ENCODE peak calls at places on chromosome 11, in five cellular contexts. V is T-helper 2 cell, C is neural crest cell, Y is NCI-H1694 treated with DMSO at 0.1 percent for 48 hours, U is T follicular helper cell. X is an unnamed sample.
A peak's percentile ranks its signal among the peaks of the same experiment; 100 is the strongest.

GRCh38 chr11:133968300-133968699 is 11.5 kb upstream of the IGSF9B start:
- DNase-seq in V (no peak), C (peak; percentile 40), Y (no peak), U (no peak), X (no peak)

GRCh38 chr11:43861141-43861540 is 19.5 kb upstream of the ALKBH3 start:
- DNase-seq in V (no peak), C (no peak), Y (no peak), U (no peak), X (no peak)

GRCh38 chr11:2483426-2483825 is 38.6 kb downstream of the KCNQ1 start:
- DNase-seq in V (no peak), C (no peak), Y (no peak), U (no peak), X (no peak)

GRCh38 chr11:66936326-66936725 is 21.9 kb downstream of the PC start:
- DNase-seq in V (no peak), C (no peak), Y (no peak), U (no peak), X (no peak)

GRCh38 chr11:18608373-18608772 is 8.8 kb downstream of the MISFA start:
- DNase-seq in V (no peak), C (no peak), Y (no peak), U (no peak), X (no peak)

GRCh38 chr11:87604350-87604749 is 566.6 kb downstream of the TMEM135 start:
- DNase-seq in V (no peak), C (no peak), Y (no peak), U (no peak), X (no peak)

GRCh38 chr11:47980093-47980906 is at the start of gene PTPRJ:
- DNase-seq in V (peak; percentile 70), C (peak; percentile 51), Y (no peak), U (peak; percentile 49), X (peak; percentile 88)

GRCh38 chr11:70532728-70533127 is 134.4 kb downstream of the CTTN start:
- DNase-seq in V (no peak), C (no peak), Y (no peak), U (no peak), X (no peak)

GRCh38 chr11:85737738-85738137 is 51.7 kb upstream of the CCDC89 start:
- DNase-seq in V (peak; percentile 52), C (no peak), Y (no peak), U (no peak), X (no peak)

GRCh38 chr11:57751676-57752253 is at the start of gene BTBD18:
- DNase-seq in V (no peak), C (no peak), Y (peak; percentile 4), U (no peak), X (peak; percentile 61)

X was measured in D341Med.